ENCODE peak calls at places on chromosomes 1 and 21, in seven cellular contexts. Z, X, S, D, B, Y and J are unnamed samples.

GRCh38 chr21:18549214-18549905 is 145.8 kb upstream of the TMPRSS15 start:
- DNase-seq in Z (no peak), X (no peak), S (no peak), D (no peak), B (no peak), Y (no peak), J (no peak)

GRCh38 chr1:54826226-54826816 is 25.2 kb upstream of the TTC22 start:
- DNase-seq in Z (no peak), X (peak; percentile 20), S (no peak), D (no peak), B (no peak), Y (peak; percentile 4), J (no peak)

GRCh38 chr1:81549588-81550127 is 251.1 kb upstream of the ADGRL2 start:
- DNase-seq in Z (no peak), X (no peak), S (no peak), D (no peak), B (peak; percentile 8), Y (no peak), J (no peak)

GRCh38 chr1:185404864-185405568 is 88.0 kb upstream of the IVNS1ABP start:
- DNase-seq in Z (no peak), X (no peak), S (no peak), D (no peak), B (no peak), Y (no peak), J (no peak)

GRCh38 chr21:33428669-33429068 is 25.5 kb downstream of the IFNGR2 start:
- DNase-seq in Z (no peak), X (no peak), S (no peak), D (no peak), B (no peak), Y (no peak), J (no peak)

GRCh38 chr1:8097908-8098307 is 71.8 kb upstream of the ERRFI1 start:
- DNase-seq in Z (no peak), X (no peak), S (no peak), D (no peak), B (no peak), Y (no peak), J (no peak)

GRCh38 chr1:154493276-154493675 is 8.7 kb upstream of the TDRD10 start:
- DNase-seq in Z (no peak), X (no peak), S (peak; percentile 39), D (no peak), B (no peak), Y (no peak), J (peak; percentile 75)

GRCh38 chr1:73832276-73832825 is 365.6 kb downstream of the LRRIQ3 start:
- DNase-seq in Z (no peak), X (no peak), S (no peak), D (no peak), B (no peak), Y (no peak), J (no peak)

GRCh38 chr1:248924696-248925532 is 18.9 kb downstream of the PGBD2 start:
- DNase-seq in Z (no peak), X (no peak), S (peak; percentile 25), D (no peak), B (peak; percentile 54), Y (peak; percentile 34), J (no peak)

GRCh38 chr1:36118396-36118795 is 6.6 kb downstream of the COL8A2 start:
- DNase-seq in Z (no peak), X (no peak), S (no peak), D (no peak), B (no peak), Y (no peak), J (no peak)

GRCh38 chr1:23581219-23581618 is 21.9 kb upstream of the ID3 start:
- DNase-seq in Z (no peak), X (no peak), S (no peak), D (no peak), B (no peak), Y (no peak), J (peak; percentile 82)

GRCh38 chr1:198156745-198157240 is at the start of gene NEK7:
- DNase-seq in Z (peak; percentile 89), X (peak; percentile 86), S (peak; percentile 89), D (peak; percentile 79), B (peak; percentile 82), Y (peak; percentile 84), J (peak; percentile 90)
- TF ChIP-seq POLR2A in Z (peak; percentile 75), X (no peak), S (peak; percentile 46), D (peak; percentile 83), B (peak; percentile 79), Y (no peak), J (peak; percentile 84)

DNA sequence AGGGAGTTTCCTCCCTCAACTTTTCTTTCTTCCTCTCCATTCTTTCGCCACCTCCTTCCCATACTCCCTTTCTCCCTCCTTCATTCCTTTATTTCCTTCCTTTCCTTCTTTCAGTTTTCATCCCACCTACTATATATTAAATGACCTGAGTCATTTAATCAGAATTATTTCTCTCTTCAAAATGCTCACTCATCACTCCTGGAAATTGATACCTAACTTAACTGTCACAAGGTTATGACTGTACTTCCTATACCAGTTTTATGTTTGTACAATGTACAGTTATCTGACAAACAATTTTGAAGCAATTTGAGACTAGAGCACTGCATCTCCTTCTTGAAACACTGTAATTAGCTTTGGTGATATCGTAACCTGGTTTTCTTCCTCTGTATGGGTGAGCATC is 41.4 kb downstream of the NEXN start:
- DNase-seq in Z (no peak), X (no peak), S (no peak), D (no peak), B (no peak), Y (no peak), J (no peak)
- H3K27ac ChIP-seq in Z (no peak overlapping the region), X (no peak overlapping the region), S (no peak overlapping the region), D (no peak overlapping the region), B (no peak overlapping the region), Y (no peak overlapping the region), J (no peak overlapping the region)

DNA sequence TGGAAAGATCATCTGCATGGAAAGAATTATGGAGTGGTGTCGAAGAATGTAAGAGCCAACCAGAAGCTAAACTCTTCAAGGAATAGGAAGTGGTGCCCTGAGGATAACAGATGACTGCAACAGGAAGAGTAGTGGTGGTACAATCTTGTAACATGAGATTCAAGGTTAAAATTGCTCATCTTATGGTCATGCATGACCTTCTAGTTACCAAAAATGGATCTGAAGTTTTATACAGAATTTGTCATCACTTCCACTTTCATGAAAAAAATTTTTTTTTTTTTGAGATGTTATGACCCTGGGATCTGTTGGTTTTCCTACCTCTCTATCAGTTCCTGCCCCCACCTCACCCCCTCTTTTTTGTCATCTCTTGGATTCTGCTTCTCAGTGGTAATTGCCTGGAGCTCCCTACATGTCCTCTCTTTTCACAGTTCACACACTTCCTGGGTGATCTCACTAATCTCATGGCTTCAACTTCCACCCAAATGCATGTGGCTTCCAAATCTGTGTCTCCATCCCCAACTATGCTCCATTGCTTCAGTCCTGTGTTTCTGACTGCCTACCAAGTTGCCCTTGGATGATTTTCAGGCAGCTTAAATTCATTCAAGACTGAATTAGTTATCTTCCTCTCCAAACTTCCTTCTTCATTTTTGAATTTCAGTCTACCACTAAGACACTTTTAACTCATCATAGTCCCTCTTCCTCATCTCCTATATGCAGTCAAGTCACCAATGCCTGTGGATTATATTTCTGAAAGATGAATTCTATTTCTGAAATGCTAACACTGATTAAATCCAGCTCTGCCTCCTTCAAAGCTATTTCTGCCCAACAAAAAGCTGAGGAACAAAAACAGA is 48.4 kb downstream of the SLAMF6 start:
- DNase-seq in Z (no peak), X (no peak), S (no peak), D (no peak), B (no peak), Y (no peak), J (no peak)
- H3K4me3 ChIP-seq in Z (no peak overlapping the region), X (no peak overlapping the region), S (no peak overlapping the region), D (no peak overlapping the region), B (no peak overlapping the region), Y (no peak overlapping the region), J (no peak overlapping the region)

GRCh38 chr1:117044217-117044616 is 15.9 kb upstream of the TTF2 start:
- DNase-seq in Z (no peak), X (no peak), S (no peak), D (no peak), B (no peak), Y (no peak), J (no peak)
- TF ChIP-seq POLR2A in Z (no peak), X (no peak), S (no peak), D (no peak), B (no peak), Y (no peak), J (no peak)

GRCh38 chr1:230392141-230392909 is 33.8 kb downstream of the PGBD5 start:
- DNase-seq in Z (no peak), X (peak; percentile 77), S (no peak), D (no peak), B (no peak), Y (no peak), J (no peak)
- H3K27ac ChIP-seq in Z (no peak overlapping the region), X (no peak overlapping the region), S (no peak overlapping the region), D (no peak overlapping the region), B (no peak overlapping the region), Y (no peak overlapping the region), J (no peak overlapping the region)

GRCh38 chr1:78411707-78412106 is 79.1 kb upstream of the PTGFR start:
- DNase-seq in Z (no peak), X (no peak), S (no peak), D (no peak), B (no peak), Y (no peak), J (no peak)
- H3K4me3 ChIP-seq in Z (no peak overlapping the region), X (no peak overlapping the region), S (no peak overlapping the region), D (no peak overlapping the region), B (no peak overlapping the region), Y (no peak overlapping the region), J (no peak overlapping the region)

DNA sequence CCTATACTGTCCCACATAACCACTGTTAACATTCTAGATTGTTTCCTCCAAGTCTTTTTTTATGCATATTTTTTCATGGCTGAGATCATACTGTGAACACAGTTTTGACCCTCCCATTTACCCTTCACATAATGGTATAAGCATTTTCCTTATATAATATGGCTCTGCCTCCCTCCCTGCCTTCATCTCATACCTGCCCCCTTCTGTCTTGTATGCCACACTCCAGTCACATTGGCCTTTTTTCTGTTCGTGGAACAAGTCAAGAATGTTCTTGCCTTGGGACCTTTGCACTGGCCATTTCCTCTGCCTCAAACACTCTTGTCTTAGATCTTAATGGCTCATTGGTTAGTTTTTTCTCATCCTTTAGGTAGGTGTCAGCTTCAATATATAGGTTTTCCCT is 24.3 kb upstream of the ELAVL4 start:
- DNase-seq in Z (no peak), X (no peak), S (no peak), D (no peak), B (no peak), Y (no peak), J (no peak)
- TF ChIP-seq POLR2A in Z (no peak), X (no peak), S (no peak), D (no peak), B (no peak), Y (no peak), J (no peak)